ENCODE peak calls at places on chromosome 15, in seven cellular contexts. One of them, this sample, is unnamed.

GRCh38 chr15:90294601-90295269 is 29.3 kb downstream of the NGRN start:
- DNase-seq in HCT116: no peak
- DNase-seq in NB4: no peak
- DNase-seq in WTC11: peak
- DNase-seq in HepG2: no peak
- DNase-seq in GM12878: no peak
- DNase-seq in A549: no peak
- DNase-seq in this sample: no peak

GRCh38 chr15:60223161-60223560 is 174.6 kb downstream of the ANXA2 start:
- DNase-seq in A549: no peak
- DNase-seq in HCT116: no peak
- DNase-seq in WTC11: no peak
- DNase-seq in HepG2: no peak
- DNase-seq in GM12878: no peak
- DNase-seq in NB4: no peak
- DNase-seq in this sample: no peak

GRCh38 chr15:79310985-79311900 is at the start of gene TMED3:
- DNase-seq in WTC11: peak
- DNase-seq in NB4: peak
- DNase-seq in A549: peak
- DNase-seq in HepG2: peak
- DNase-seq in HCT116: peak
- DNase-seq in GM12878: peak
- DNase-seq in this sample: peak

GRCh38 chr15:48292458-48292857 is 38.8 kb upstream of the DUT start:
- DNase-seq in A549: no peak
- DNase-seq in WTC11: no peak
- DNase-seq in GM12878: no peak
- DNase-seq in NB4: no peak
- DNase-seq in HepG2: no peak
- DNase-seq in HCT116: no peak
- DNase-seq in this sample: no peak

GRCh38 chr15:80455051-80455648 is 51.0 kb downstream of the ARNT2 start:
- DNase-seq in HCT116: no peak
- DNase-seq in HepG2: no peak
- DNase-seq in WTC11: no peak
- DNase-seq in NB4: no peak
- DNase-seq in GM12878: no peak
- DNase-seq in A549: no peak
- DNase-seq in this sample: no peak

GRCh38 chr15:67805871-67806538 is 19.3 kb upstream of the SKOR1 start:
- DNase-seq in GM12878: no peak
- DNase-seq in NB4: no peak
- DNase-seq in A549: no peak
- DNase-seq in HCT116: no peak
- DNase-seq in WTC11: no peak
- DNase-seq in HepG2: no peak
- DNase-seq in this sample: no peak

GRCh38 chr15:50438251-50438650 is 14.0 kb downstream of the USP8 start:
- DNase-seq in WTC11: no peak
- DNase-seq in NB4: no peak
- DNase-seq in GM12878: no peak
- DNase-seq in HCT116: no peak
- DNase-seq in HepG2: no peak
- DNase-seq in A549: no peak
- DNase-seq in this sample: no peak

GRCh38 chr15:68556139-68556990 is 22.4 kb upstream of the CORO2B start:
- DNase-seq in HCT116: no peak
- DNase-seq in WTC11: no peak
- DNase-seq in HepG2: no peak
- DNase-seq in A549: no peak
- DNase-seq in NB4: no peak
- DNase-seq in GM12878: no peak
- DNase-seq in this sample: no peak

GRCh38 chr15:66842710-66843441 is 140.8 kb downstream of the SMAD6 start:
- DNase-seq in GM12878: no peak
- DNase-seq in WTC11: peak
- DNase-seq in NB4: peak
- DNase-seq in A549: peak
- DNase-seq in HepG2: peak
- DNase-seq in HCT116: no peak
- DNase-seq in this sample: peak

GRCh38 chr15:90173372-90173771 is 27.8 kb upstream of the SEMA4B start:
- DNase-seq in GM12878: no peak
- DNase-seq in HepG2: no peak
- DNase-seq in WTC11: no peak
- DNase-seq in A549: no peak
- DNase-seq in HCT116: no peak
- DNase-seq in NB4: no peak
- DNase-seq in this sample: no peak

GRCh38 chr15:89496155-89497098 is at the start of gene RHCG:
- DNase-seq in HepG2: peak
- DNase-seq in GM12878: no peak
- DNase-seq in HCT116: no peak
- DNase-seq in WTC11: peak
- DNase-seq in NB4: peak
- DNase-seq in A549: peak
- DNase-seq in this sample: peak

GRCh38 chr15:56640127-56640526 is 93.2 kb downstream of the ZNF280D start:
- DNase-seq in NB4: no peak
- DNase-seq in A549: no peak
- DNase-seq in WTC11: no peak
- DNase-seq in HepG2: no peak
- DNase-seq in GM12878: no peak
- DNase-seq in HCT116: no peak
- DNase-seq in this sample: no peak

GRCh38 chr15:33100314-33100713 is 94.2 kb downstream of the FMN1 start:
- DNase-seq in A549: no peak
- DNase-seq in NB4: peak
- DNase-seq in HCT116: no peak
- DNase-seq in GM12878: no peak
- DNase-seq in WTC11: no peak
- DNase-seq in HepG2: no peak
- DNase-seq in this sample: no peak

GRCh38 chr15:101617390-101617965 is 34.7 kb downstream of the TM2D3 start:
- DNase-seq in WTC11: no peak
- DNase-seq in NB4: no peak
- DNase-seq in A549: no peak
- DNase-seq in HCT116: no peak
- DNase-seq in GM12878: no peak
- DNase-seq in HepG2: no peak
- DNase-seq in this sample: no peak

GRCh38 chr15:68488966-68489365 is 57.0 kb upstream of the ITGA11 start:
- DNase-seq in NB4: no peak
- DNase-seq in HepG2: no peak
- DNase-seq in A549: no peak
- DNase-seq in GM12878: no peak
- DNase-seq in HCT116: no peak
- DNase-seq in WTC11: no peak
- DNase-seq in this sample: no peak

GRCh38 chr15:82137261-82137660 is 91.4 kb upstream of the MEX3B start:
- DNase-seq in A549: no peak
- DNase-seq in GM12878: no peak
- DNase-seq in HCT116: no peak
- DNase-seq in WTC11: no peak
- DNase-seq in HepG2: no peak
- DNase-seq in NB4: no peak
- DNase-seq in this sample: no peak

GRCh38 chr15:82134426-82134825 is 88.6 kb upstream of the MEX3B start:
- DNase-seq in HepG2: no peak
- DNase-seq in NB4: no peak
- DNase-seq in WTC11: no peak
- DNase-seq in GM12878: no peak
- DNase-seq in HCT116: no peak
- DNase-seq in A549: no peak
- DNase-seq in this sample: no peak

GRCh38 chr15:82133251-82133650 is 87.4 kb upstream of the MEX3B start:
- DNase-seq in NB4: no peak
- DNase-seq in HCT116: no peak
- DNase-seq in WTC11: no peak
- DNase-seq in A549: no peak
- DNase-seq in GM12878: no peak
- DNase-seq in HepG2: no peak
- DNase-seq in this sample: no peak

GRCh38 chr15:82138306-82138705 is 92.5 kb upstream of the MEX3B start:
- DNase-seq in HCT116: no peak
- DNase-seq in NB4: no peak
- DNase-seq in HepG2: no peak
- DNase-seq in WTC11: no peak
- DNase-seq in GM12878: no peak
- DNase-seq in A549: no peak
- DNase-seq in this sample: no peak

DNA sequence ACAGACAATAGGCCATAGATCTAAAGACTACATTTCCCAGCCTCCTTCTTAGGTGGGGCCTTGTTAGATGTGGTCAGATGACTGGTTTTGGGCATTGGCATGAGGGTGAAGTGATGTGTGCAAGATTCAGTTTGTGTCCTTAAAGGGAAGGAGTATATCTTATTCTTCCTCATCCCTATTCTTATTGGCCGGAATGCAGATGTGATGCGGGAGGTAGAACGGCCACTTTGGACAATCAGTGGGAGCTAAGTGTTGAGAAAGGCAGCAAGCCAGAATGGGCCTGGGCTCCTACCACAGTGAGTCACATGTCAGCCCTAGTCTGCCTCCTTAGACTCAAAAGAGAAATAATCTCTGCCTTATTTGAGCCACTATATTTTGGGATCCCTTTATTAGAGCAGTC is 89.8 kb upstream of the MEX3B start:
- DNase-seq in HepG2: no peak
- DNase-seq in GM12878: no peak
- DNase-seq in HCT116: no peak
- DNase-seq in NB4: no peak
- DNase-seq in WTC11: no peak
- DNase-seq in A549: no peak
- DNase-seq in this sample: no peak
- TF ChIP-seq MAX in HepG2: no peak
- TF ChIP-seq MAX in GM12878: no peak
- TF ChIP-seq MAX in HCT116: no peak
- TF ChIP-seq MAX in NB4: no peak
- TF ChIP-seq MAX in WTC11: no peak
- TF ChIP-seq MAX in A549: no peak
- TF ChIP-seq MAX in this sample: no peak

DNA sequence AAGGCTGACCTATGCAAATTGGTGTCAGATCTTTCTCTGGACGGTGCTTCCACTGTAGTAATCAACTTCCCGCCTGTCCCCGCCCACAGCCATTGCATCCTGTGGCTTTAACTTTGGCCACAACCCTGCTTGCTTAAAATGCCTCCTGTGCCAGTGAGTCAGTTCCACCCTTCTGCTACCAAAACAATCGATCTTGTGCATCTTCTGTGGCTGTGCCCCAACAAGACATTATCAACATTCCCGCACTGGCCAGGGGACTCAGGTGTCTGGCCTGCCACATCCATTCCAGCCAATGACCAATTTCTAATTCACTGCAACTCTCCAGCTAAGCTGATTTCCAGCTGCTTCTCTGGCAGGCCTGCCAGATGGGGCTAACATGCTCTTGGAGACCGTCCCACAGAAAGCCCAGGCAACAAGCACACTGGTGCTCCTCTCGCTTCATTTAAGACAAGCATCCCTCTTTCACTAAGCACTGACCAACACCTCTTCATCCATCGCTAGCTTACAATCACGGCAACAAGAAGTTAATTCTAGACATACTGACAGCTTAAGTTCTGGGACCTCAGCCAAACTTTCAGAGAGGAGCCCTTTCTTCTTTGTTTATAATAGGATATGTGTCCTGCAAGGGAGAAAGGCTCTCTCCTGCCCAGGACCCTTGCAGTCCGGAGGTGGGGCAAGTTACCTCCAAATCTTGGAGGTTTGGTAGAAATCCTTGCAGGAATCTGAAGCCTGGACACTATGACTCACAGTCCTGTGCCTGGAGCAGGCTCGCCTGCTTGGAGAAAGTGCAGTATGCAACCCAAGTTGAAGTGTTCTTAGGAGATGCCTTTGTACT is 6.7 kb downstream of the CA12 start:
- DNase-seq in WTC11: no peak
- DNase-seq in NB4: peak
- DNase-seq in HepG2: no peak
- DNase-seq in HCT116: no peak
- DNase-seq in GM12878: no peak
- DNase-seq in A549: no peak
- DNase-seq in this sample: peak
- TF ChIP-seq MAX in WTC11: no peak
- TF ChIP-seq MAX in NB4: no peak
- TF ChIP-seq MAX in HepG2: no peak
- TF ChIP-seq MAX in HCT116: no peak
- TF ChIP-seq MAX in GM12878: no peak
- TF ChIP-seq MAX in A549: no peak
- TF ChIP-seq MAX in this sample: no peak

DNA sequence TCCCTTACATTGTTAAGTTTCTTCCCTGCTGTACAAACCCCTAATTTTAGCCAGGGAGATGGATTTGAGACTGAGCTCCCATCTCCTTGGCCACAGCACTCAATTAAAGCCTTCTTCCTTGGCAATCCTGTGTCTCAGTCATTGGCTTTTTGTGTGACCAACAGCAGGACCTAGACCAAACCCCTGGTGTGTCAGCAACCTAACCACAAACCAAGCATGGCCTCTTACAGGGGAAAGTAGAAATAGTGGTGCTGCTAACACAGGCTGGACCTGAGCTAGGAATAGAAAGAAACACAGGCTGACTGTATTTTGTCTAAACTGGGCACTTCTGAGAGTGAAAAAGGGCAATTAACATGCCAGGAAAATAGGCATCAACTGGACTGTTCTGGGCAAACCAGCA is 37.9 kb downstream of the PPCDC start:
- DNase-seq in A549: no peak
- DNase-seq in NB4: peak
- DNase-seq in GM12878: peak
- DNase-seq in HCT116: no peak
- DNase-seq in WTC11: no peak
- DNase-seq in HepG2: no peak
- DNase-seq in this sample: no peak
- TF ChIP-seq MAX in A549: no peak
- TF ChIP-seq MAX in NB4: no peak
- TF ChIP-seq MAX in GM12878: no peak
- TF ChIP-seq MAX in HCT116: no peak
- TF ChIP-seq MAX in WTC11: no peak
- TF ChIP-seq MAX in HepG2: no peak
- TF ChIP-seq MAX in this sample: no peak

DNA sequence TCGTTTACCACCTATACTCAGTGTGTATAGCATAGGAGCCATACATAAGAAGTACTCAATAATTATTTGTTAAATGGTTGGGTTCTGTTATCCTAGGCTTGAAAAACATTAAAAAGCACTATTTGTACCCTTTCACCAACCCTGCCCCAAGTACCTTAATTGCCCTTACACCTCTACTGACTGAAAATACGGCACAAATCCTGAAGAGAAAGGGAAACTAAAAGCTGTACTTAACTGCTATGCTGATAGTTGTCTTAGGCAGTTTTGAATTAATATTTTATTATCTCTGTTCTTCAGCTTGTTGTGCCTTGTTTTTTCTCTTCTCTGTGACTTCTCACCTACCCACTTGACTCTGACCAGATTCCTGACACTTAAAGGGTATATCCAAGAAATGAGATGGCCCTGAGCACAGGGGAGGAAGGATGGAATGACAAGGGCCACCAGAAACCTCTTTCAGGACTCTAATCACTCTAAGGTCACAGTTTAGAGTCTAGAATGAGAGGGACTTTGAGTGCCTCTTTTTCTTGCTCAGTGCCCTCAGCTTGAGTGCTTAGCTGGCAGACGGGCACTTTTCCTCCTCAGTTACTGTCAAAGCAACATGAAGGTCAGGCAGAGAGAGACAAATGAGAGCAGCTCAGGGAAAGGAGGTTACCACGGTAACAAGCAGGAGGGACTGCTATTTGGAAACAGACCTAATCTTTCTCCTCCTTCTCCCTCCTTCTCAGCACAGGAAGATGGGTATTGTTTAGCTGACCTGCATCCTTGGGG is 136.5 kb downstream of the ZNF609 start:
- DNase-seq in NB4: peak
- DNase-seq in A549: no peak
- DNase-seq in HepG2: no peak
- DNase-seq in GM12878: no peak
- DNase-seq in WTC11: no peak
- DNase-seq in HCT116: no peak
- DNase-seq in this sample: peak
- TF ChIP-seq MAX in NB4: no peak
- TF ChIP-seq MAX in A549: no peak
- TF ChIP-seq MAX in HepG2: no peak
- TF ChIP-seq MAX in GM12878: no peak
- TF ChIP-seq MAX in WTC11: no peak
- TF ChIP-seq MAX in HCT116: no peak
- TF ChIP-seq MAX in this sample: no peak